ENCODE peak calls at places on chromosomes 6 and 20, in eight cellular contexts. One of them, this sample, is unnamed.

GRCh38 chr20:41734506-41734945 is 116.3 kb upstream of the CHD6 start:
- DNase-seq in lower leg skin: peak
- DNase-seq in heart left ventricle: no peak
- DNase-seq in fibroblast of the aortic adventitia: peak
- DNase-seq in AG04450: no peak
- DNase-seq in Panc1: peak
- DNase-seq in suprapubic skin: no peak
- DNase-seq in cardiac fibroblast: peak
- DNase-seq in this sample: peak

GRCh38 chr20:19338960-19339359 is 126.5 kb downstream of the SLC24A3 start:
- DNase-seq in lower leg skin: no peak
- DNase-seq in heart left ventricle: no peak
- DNase-seq in fibroblast of the aortic adventitia: no peak
- DNase-seq in AG04450: no peak
- DNase-seq in Panc1: no peak
- DNase-seq in suprapubic skin: no peak
- DNase-seq in cardiac fibroblast: no peak
- DNase-seq in this sample: no peak

GRCh38 chr6:170255426-170256125 is 35.3 kb downstream of the DLL1 start:
- DNase-seq in lower leg skin: no peak
- DNase-seq in heart left ventricle: no peak
- DNase-seq in fibroblast of the aortic adventitia: no peak
- DNase-seq in AG04450: no peak
- DNase-seq in Panc1: no peak
- DNase-seq in suprapubic skin: no peak
- DNase-seq in cardiac fibroblast: no peak
- DNase-seq in this sample: no peak

GRCh38 chr6:161890959-161891358 is 617.1 kb upstream of the AGPAT4 start:
- DNase-seq in lower leg skin: no peak
- DNase-seq in heart left ventricle: no peak
- DNase-seq in fibroblast of the aortic adventitia: no peak
- DNase-seq in AG04450: no peak
- DNase-seq in Panc1: no peak
- DNase-seq in suprapubic skin: no peak
- DNase-seq in cardiac fibroblast: no peak
- DNase-seq in this sample: no peak

GRCh38 chr6:40417031-40417430 is 170.1 kb downstream of the LRFN2 start:
- DNase-seq in lower leg skin: no peak
- DNase-seq in heart left ventricle: peak
- DNase-seq in fibroblast of the aortic adventitia: no peak
- DNase-seq in AG04450: no peak
- DNase-seq in Panc1: no peak
- DNase-seq in suprapubic skin: no peak
- DNase-seq in cardiac fibroblast: no peak
- DNase-seq in this sample: no peak

GRCh38 chr6:71349976-71350615 is 61.5 kb downstream of the OGFRL1 start:
- DNase-seq in lower leg skin: no peak
- DNase-seq in heart left ventricle: no peak
- DNase-seq in fibroblast of the aortic adventitia: peak
- DNase-seq in AG04450: no peak
- DNase-seq in Panc1: no peak
- DNase-seq in suprapubic skin: no peak
- DNase-seq in cardiac fibroblast: peak
- DNase-seq in this sample: peak

GRCh38 chr6:91267246-91267645 is 680.4 kb upstream of the MAP3K7 start:
- DNase-seq in lower leg skin: no peak
- DNase-seq in heart left ventricle: no peak
- DNase-seq in fibroblast of the aortic adventitia: no peak
- DNase-seq in AG04450: no peak
- DNase-seq in Panc1: no peak
- DNase-seq in suprapubic skin: no peak
- DNase-seq in cardiac fibroblast: no peak
- DNase-seq in this sample: no peak

GRCh38 chr6:10316327-10316726 is 98.5 kb downstream of the TFAP2A start:
- DNase-seq in lower leg skin: no peak
- DNase-seq in heart left ventricle: no peak
- DNase-seq in fibroblast of the aortic adventitia: peak
- DNase-seq in AG04450: peak
- DNase-seq in Panc1: no peak
- DNase-seq in suprapubic skin: no peak
- DNase-seq in cardiac fibroblast: no peak
- DNase-seq in this sample: no peak

GRCh38 chr6:159833997-159834601 is 34.0 kb downstream of the PNLDC1 start:
- DNase-seq in lower leg skin: peak
- DNase-seq in heart left ventricle: no peak
- DNase-seq in fibroblast of the aortic adventitia: no peak
- DNase-seq in AG04450: no peak
- DNase-seq in Panc1: no peak
- DNase-seq in suprapubic skin: peak
- DNase-seq in cardiac fibroblast: no peak
- DNase-seq in this sample: no peak

GRCh38 chr20:54014301-54014914 is 56.0 kb downstream of the BCAS1 start:
- DNase-seq in lower leg skin: no peak
- DNase-seq in heart left ventricle: no peak
- DNase-seq in fibroblast of the aortic adventitia: peak
- DNase-seq in AG04450: no peak
- DNase-seq in Panc1: no peak
- DNase-seq in suprapubic skin: no peak
- DNase-seq in cardiac fibroblast: no peak
- DNase-seq in this sample: peak

GRCh38 chr6:128725271-128726233 is 157.4 kb upstream of the LAMA2 start:
- DNase-seq in lower leg skin: no peak
- DNase-seq in heart left ventricle: no peak
- DNase-seq in fibroblast of the aortic adventitia: peak
- DNase-seq in AG04450: no peak
- DNase-seq in Panc1: peak
- DNase-seq in suprapubic skin: no peak
- DNase-seq in cardiac fibroblast: peak
- DNase-seq in this sample: peak

GRCh38 chr6:156851447-156851846 is 74.3 kb downstream of the ARID1B start:
- DNase-seq in lower leg skin: no peak
- DNase-seq in heart left ventricle: no peak
- DNase-seq in fibroblast of the aortic adventitia: no peak
- DNase-seq in AG04450: no peak
- DNase-seq in Panc1: no peak
- DNase-seq in suprapubic skin: no peak
- DNase-seq in cardiac fibroblast: no peak
- DNase-seq in this sample: no peak

GRCh38 chr6:135331002-135331401 is 149.9 kb downstream of the MYB start:
- DNase-seq in lower leg skin: no peak
- DNase-seq in heart left ventricle: no peak
- DNase-seq in fibroblast of the aortic adventitia: no peak
- DNase-seq in AG04450: no peak
- DNase-seq in Panc1: no peak
- DNase-seq in suprapubic skin: no peak
- DNase-seq in cardiac fibroblast: peak
- DNase-seq in this sample: peak

GRCh38 chr6:104597541-104598050 is 262.1 kb downstream of the HACE1 start:
- DNase-seq in lower leg skin: no peak
- DNase-seq in heart left ventricle: no peak
- DNase-seq in fibroblast of the aortic adventitia: peak
- DNase-seq in AG04450: no peak
- DNase-seq in Panc1: no peak
- DNase-seq in suprapubic skin: no peak
- DNase-seq in cardiac fibroblast: peak
- DNase-seq in this sample: peak

GRCh38 chr6:75205776-75206334 is at the start of gene COL12A1:
- DNase-seq in lower leg skin: peak
- DNase-seq in heart left ventricle: peak
- DNase-seq in fibroblast of the aortic adventitia: peak
- DNase-seq in AG04450: peak
- DNase-seq in Panc1: no peak
- DNase-seq in suprapubic skin: peak
- DNase-seq in cardiac fibroblast: peak
- DNase-seq in this sample: peak

GRCh38 chr6:169669147-169669546 is 32.7 kb downstream of the WDR27 start:
- DNase-seq in lower leg skin: no peak
- DNase-seq in heart left ventricle: no peak
- DNase-seq in fibroblast of the aortic adventitia: no peak
- DNase-seq in AG04450: no peak
- DNase-seq in Panc1: no peak
- DNase-seq in suprapubic skin: no peak
- DNase-seq in cardiac fibroblast: no peak
- DNase-seq in this sample: no peak

GRCh38 chr20:35312348-35312747 is 20.1 kb upstream of the FAM83C start:
- DNase-seq in lower leg skin: no peak
- DNase-seq in heart left ventricle: no peak
- DNase-seq in fibroblast of the aortic adventitia: peak
- DNase-seq in AG04450: peak
- DNase-seq in Panc1: peak
- DNase-seq in suprapubic skin: no peak
- DNase-seq in cardiac fibroblast: peak
- DNase-seq in this sample: peak

GRCh38 chr6:137166247-137167098 is 7.0 kb downstream of the IL22RA2 start:
- DNase-seq in lower leg skin: no peak
- DNase-seq in heart left ventricle: no peak
- DNase-seq in fibroblast of the aortic adventitia: no peak
- DNase-seq in AG04450: no peak
- DNase-seq in Panc1: peak
- DNase-seq in suprapubic skin: no peak
- DNase-seq in cardiac fibroblast: no peak
- DNase-seq in this sample: no peak

GRCh38 chr6:132812756-132813172 is 1.6 kb upstream of the RPS12 start:
- DNase-seq in lower leg skin: no peak
- DNase-seq in heart left ventricle: no peak
- DNase-seq in fibroblast of the aortic adventitia: no peak
- DNase-seq in AG04450: no peak
- DNase-seq in Panc1: no peak
- DNase-seq in suprapubic skin: no peak
- DNase-seq in cardiac fibroblast: peak
- DNase-seq in this sample: no peak

GRCh38 chr6:134589512-134589911 is 271.6 kb upstream of the SGK1 start:
- DNase-seq in lower leg skin: no peak
- DNase-seq in heart left ventricle: no peak
- DNase-seq in fibroblast of the aortic adventitia: peak
- DNase-seq in AG04450: peak
- DNase-seq in Panc1: peak
- DNase-seq in suprapubic skin: no peak
- DNase-seq in cardiac fibroblast: peak
- DNase-seq in this sample: peak

DNA sequence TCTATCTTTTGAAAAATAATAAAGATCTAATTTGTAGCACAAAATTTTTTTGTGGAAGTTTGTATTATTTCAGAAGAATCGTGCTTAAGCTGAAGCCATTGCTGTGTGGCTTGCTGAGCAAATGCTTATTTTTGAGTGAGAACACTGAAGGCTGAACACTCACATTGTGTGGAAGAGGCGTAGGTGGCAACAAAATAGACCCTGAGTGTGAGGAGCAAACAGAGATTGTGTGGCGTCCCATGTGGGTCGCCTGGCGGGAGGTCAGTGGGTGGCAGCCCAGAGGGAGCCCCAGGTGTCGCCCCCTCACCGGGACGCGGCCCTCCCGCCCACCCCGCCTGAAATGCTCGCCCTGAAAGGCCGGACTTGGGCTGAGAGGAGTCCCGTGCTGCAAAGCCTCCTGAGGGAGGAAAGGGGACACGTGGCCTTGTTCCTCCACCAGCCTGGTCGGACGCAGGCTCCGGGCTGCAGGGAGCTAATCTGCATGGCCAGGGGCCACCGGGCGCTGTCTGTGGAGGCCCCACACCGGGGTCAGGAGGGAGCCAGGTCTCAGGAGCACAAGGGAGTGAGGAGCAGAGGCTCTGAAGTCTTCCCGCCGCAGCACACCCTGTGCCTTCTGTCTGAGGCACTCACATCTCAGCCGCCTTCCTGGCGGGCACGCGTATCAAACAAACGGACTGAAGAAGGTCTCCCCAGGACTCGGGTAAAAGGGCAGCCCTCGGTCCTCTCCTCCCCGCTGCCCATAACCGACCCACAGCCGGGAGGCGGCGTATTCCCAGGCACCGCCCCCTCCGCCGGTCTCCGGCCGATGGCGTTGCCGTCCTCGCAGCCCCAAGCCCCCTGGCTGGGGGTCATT is 15.9 kb downstream of the DDO start:
- DNase-seq in lower leg skin: no peak
- DNase-seq in heart left ventricle: no peak
- DNase-seq in fibroblast of the aortic adventitia: no peak
- DNase-seq in AG04450: no peak
- DNase-seq in Panc1: no peak
- DNase-seq in suprapubic skin: no peak
- DNase-seq in cardiac fibroblast: peak
- DNase-seq in this sample: no peak
- H3K4me3 ChIP-seq in lower leg skin: no peak
- H3K4me3 ChIP-seq in heart left ventricle: peak
- H3K4me3 ChIP-seq in fibroblast of the aortic adventitia: peak
- H3K4me3 ChIP-seq in AG04450: peak
- H3K4me3 ChIP-seq in Panc1: no peak
- H3K4me3 ChIP-seq in suprapubic skin: peak
- H3K4me3 ChIP-seq in cardiac fibroblast: peak
- H3K4me3 ChIP-seq in this sample: peak

GRCh38 chr6:39228992-39229767 is at the start of gene KCNK5:
- DNase-seq in lower leg skin: peak
- DNase-seq in heart left ventricle: peak
- DNase-seq in fibroblast of the aortic adventitia: peak
- DNase-seq in AG04450: no peak
- DNase-seq in Panc1: no peak
- DNase-seq in suprapubic skin: no peak
- DNase-seq in cardiac fibroblast: peak
- DNase-seq in this sample: peak
- TF ChIP-seq CTCF in lower leg skin: no peak
- TF ChIP-seq CTCF in heart left ventricle: peak
- TF ChIP-seq CTCF in fibroblast of the aortic adventitia: peak
- TF ChIP-seq CTCF in AG04450: peak
- TF ChIP-seq CTCF in Panc1: peak
- TF ChIP-seq CTCF in suprapubic skin: peak
- TF ChIP-seq CTCF in cardiac fibroblast: no peak
- TF ChIP-seq CTCF in this sample: peak

DNA sequence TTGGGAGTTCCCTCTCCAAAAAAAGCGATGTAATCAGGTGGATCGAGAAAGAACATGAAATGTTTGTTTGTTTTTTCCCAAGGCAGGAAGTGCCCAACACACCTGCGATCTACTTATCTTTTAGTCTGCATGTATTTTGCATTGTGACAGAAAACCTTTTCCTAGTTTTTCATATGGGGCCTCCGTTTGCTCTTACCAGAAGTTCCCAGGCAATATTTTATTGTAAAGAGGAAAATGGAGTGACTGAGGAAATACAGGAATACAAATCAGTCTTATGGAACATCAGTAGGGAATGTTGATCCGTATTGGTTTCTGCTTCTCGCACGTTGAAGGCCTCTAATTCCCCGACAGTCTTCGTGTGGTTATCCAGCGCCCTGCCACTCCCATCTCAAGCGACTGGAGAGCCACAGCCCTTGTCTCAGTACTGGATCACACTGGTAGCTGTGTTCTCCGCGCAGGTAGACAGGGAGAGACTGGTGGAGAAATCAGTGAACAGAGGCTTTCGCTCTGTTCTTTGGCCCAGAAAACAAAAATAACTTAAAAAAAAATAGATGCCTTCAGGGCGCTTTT is 107.4 kb downstream of the TRIM27 start:
- DNase-seq in lower leg skin: no peak
- DNase-seq in heart left ventricle: no peak
- DNase-seq in fibroblast of the aortic adventitia: no peak
- DNase-seq in AG04450: no peak
- DNase-seq in Panc1: no peak
- DNase-seq in suprapubic skin: no peak
- DNase-seq in cardiac fibroblast: no peak
- DNase-seq in this sample: no peak
- H3K4me3 ChIP-seq in lower leg skin: no peak
- H3K4me3 ChIP-seq in heart left ventricle: no peak
- H3K4me3 ChIP-seq in fibroblast of the aortic adventitia: no peak
- H3K4me3 ChIP-seq in AG04450: peak
- H3K4me3 ChIP-seq in Panc1: peak
- H3K4me3 ChIP-seq in suprapubic skin: no peak
- H3K4me3 ChIP-seq in cardiac fibroblast: peak
- H3K4me3 ChIP-seq in this sample: peak

GRCh38 chr20:39049684-39050554 is 87.8 kb downstream of the DHX35 start:
- DNase-seq in lower leg skin: peak
- DNase-seq in heart left ventricle: peak
- DNase-seq in fibroblast of the aortic adventitia: peak
- DNase-seq in AG04450: peak
- DNase-seq in Panc1: peak
- DNase-seq in suprapubic skin: peak
- DNase-seq in cardiac fibroblast: peak
- DNase-seq in this sample: peak
- TF ChIP-seq CTCF in lower leg skin: no peak
- TF ChIP-seq CTCF in heart left ventricle: peak
- TF ChIP-seq CTCF in fibroblast of the aortic adventitia: peak
- TF ChIP-seq CTCF in AG04450: peak
- TF ChIP-seq CTCF in Panc1: peak
- TF ChIP-seq CTCF in suprapubic skin: peak
- TF ChIP-seq CTCF in cardiac fibroblast: peak
- TF ChIP-seq CTCF in this sample: peak

This sample was measured in fibroblast of mammary gland.